ENCODE peak calls at places on chromosomes 5 and 9, in nine cellular contexts. G, U, K, H, C, N, P, S and F are unnamed samples.

GRCh38 chr5:143682221-143682620 is 129.7 kb upstream of the HMHB1 start:
- DNase-seq in G (no peak), U (no peak), N (no peak), P (peak), C (peak), H (no peak), S (no peak), K (no peak), F (no peak)

GRCh38 chr9:101400120-101400519 is 1.5 kb downstream of the ZNF189 start:
- DNase-seq in K (no peak), U (no peak), P (no peak), C (no peak), H (no peak), G (peak), S (no peak), N (peak), F (no peak)

GRCh38 chr5:1856596-1857255 is 26.0 kb downstream of the IRX4 start:
- DNase-seq in H (no peak), G (no peak), U (no peak), C (no peak), P (no peak), K (no peak), S (no peak), N (no peak), F (no peak)

GRCh38 chr5:30561771-30562170 is 631.7 kb upstream of the CDH6 start:
- DNase-seq in K (no peak), N (no peak), G (no peak), C (no peak), S (no peak), H (no peak), P (no peak), U (no peak), F (no peak)

GRCh38 chr9:124079176-124079925 is 67.8 kb downstream of the LHX2 start:
- DNase-seq in S (no peak), P (peak), G (no peak), H (peak), K (no peak), U (no peak), N (no peak), C (peak), F (no peak)

GRCh38 chr9:112711050-112711689 is 6.7 kb downstream of the INIP start:
- DNase-seq in S (no peak), H (no peak), U (no peak), P (peak), G (no peak), N (no peak), K (no peak), C (peak), F (no peak)

GRCh38 chr5:139251281-139251687 is 42.3 kb upstream of the MATR3 start:
- DNase-seq in U (no peak), G (no peak), S (no peak), C (no peak), P (no peak), K (no peak), N (peak), H (peak), F (no peak)

GRCh38 chr5:143685416-143685815 is 126.5 kb upstream of the HMHB1 start:
- DNase-seq in H (no peak), N (no peak), U (no peak), G (no peak), P (peak), S (no peak), K (no peak), C (peak), F (no peak)

GRCh38 chr9:82911997-82912396 is 150.9 kb downstream of the RASEF start:
- DNase-seq in C (no peak), K (no peak), P (no peak), G (no peak), U (no peak), H (no peak), S (no peak), N (no peak), F (no peak)

GRCh38 chr9:127706836-127707241 is at the start of gene CFAP157:
- DNase-seq in K (peak), U (no peak), H (no peak), G (peak), C (no peak), S (no peak), N (no peak), P (peak), F (no peak)

DNA sequence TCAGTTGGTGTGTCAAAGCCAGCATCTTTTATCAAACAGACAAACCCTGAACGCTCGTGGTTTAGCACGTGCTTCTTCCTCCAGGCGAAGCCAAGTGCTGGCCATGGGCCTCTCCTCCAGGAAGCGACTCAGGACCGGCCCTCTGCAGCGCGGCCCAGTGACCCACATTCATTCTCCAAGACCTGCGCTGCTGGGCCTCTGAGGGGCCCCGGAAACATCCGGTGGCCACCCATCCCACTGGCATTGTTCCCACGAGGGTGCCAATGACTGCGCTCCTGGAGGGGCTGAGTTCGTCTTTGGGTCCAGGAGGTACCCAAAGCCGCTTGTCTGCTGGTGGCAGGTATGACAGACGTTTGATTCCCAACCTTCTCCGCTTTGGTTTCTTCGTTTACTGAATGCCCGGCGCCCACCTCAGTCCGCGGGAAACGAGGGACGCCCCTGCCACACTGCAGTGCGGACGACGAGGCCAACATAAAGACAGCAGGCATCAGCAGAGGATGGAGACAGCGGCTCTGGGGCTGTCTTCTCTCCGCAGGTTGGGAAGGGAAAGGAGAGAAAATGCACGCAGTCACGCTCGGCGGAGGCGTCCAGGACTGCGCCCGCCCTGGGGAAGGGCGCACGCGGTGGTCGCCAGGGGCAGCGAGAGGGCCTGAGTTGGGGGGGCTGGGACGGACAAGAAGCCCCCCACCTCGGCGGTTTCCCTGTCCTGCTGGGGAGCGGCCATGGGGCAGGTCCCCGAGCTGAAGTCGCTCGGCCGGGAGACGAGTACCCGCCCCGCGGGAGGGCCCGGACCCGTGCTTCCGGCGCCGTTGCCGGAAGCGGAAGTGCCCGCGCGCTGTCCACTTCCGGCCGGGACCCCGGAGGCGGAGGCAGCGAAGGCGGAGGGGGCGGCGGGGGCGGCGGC is at the start of gene EXOC3:
- DNase-seq in P (peak), C (peak), G (peak), H (peak), S (no peak), K (peak), U (peak), N (peak), F (peak)
- TF ChIP-seq POLR2A in P (peak), C (peak), G (peak), H (peak), S (peak), K (no peak), U (peak), N (peak), F (peak)

DNA sequence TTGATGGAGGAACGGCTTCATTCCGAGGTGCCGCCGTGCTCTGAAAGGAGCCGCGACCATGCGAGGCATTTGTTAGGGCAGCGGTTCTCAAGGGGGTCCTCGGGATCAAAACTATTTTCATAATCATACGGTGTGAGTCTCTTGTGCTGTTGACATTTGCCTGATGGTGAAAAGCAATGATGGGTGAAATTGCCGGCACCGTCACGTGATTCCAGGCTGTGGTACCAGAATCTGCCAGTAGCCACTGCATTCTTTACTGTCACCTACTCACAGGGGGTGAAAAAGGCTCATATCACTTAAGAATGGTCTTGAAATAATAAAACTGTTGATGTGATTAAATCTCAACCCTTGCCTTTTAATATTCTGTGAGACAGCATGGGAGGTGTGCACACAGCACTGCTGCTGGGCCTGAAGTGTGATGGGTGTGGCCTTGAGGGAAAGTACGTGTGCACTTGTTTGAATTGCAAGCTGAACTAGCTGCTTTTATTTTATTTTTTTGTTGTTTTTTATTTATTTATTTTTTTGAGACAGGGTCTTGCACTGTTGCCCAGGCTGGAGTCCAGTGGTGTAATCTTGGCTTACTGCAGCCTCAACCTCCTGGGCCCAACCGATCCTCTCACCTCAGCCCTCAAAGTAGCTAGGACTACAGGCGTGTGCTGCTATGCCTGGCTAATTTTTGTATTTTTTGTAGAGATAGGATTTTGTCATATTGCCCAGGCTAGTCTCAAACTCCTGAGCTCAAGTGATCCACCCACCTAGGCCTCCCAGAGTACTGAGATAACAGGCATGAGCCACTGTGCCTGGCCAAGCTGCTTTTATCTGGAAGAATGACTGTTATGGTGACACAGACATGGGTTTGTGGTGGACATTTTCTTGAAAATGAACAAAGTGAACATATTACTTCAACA is 58.8 kb downstream of the GPR107 start:
- DNase-seq in K (no peak), H (no peak), P (no peak), S (no peak), N (no peak), U (no peak), G (no peak), C (peak), F (no peak)
- H3K27ac ChIP-seq in K (no peak), H (peak), P (no peak), S (no peak), N (peak), U (no peak), G (no peak), C (no peak), F (peak)

GRCh38 chr5:118486647-118487046 is 501.7 kb downstream of the DTWD2 start:
- DNase-seq in K (no peak), U (no peak), P (no peak), N (no peak), H (no peak), G (no peak), C (no peak), S (no peak), F (no peak)
- TF ChIP-seq CTCF in K (no peak), U (no peak), P (no peak), N (no peak), H (no peak), G (no peak), C (no peak), S (no peak), F (no peak)

GRCh38 chr9:34048730-34049629 is at the start of gene UBAP2:
- DNase-seq in C (peak), H (peak), P (peak), K (peak), N (peak), U (peak), G (peak), S (peak), F (peak)
- TF ChIP-seq POLR2A in C (peak), H (peak), P (peak), K (peak), N (peak), U (peak), G (peak), S (peak), F (peak)

DNA sequence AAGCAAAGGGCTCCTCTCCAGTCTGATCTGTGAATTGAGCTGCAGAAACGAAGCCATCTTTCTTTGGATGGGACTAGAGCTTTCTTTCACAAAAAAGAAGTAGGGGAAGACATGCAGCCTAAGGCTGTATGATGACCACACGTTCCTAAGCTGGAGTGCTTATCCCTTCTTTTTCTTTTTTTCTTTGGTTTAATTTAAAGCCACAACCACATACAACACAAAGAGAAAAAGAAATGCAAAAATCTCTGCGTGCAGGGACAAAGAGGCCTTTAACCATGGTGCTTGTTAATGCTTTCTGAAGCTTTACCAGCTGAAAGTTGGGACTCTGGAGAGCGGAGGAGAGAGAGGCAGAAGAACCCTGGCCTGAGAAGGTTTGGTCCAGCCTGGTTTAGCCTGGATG is 82.1 kb downstream of the PIK3R1 start:
- DNase-seq in N (no peak), G (no peak), S (no peak), P (no peak), U (no peak), C (no peak), H (no peak), K (no peak), F (no peak)
- H3K27ac ChIP-seq in N (no peak), G (no peak), S (peak), P (no peak), U (no peak), C (no peak), H (no peak), K (no peak), F (no peak)

GRCh38 chr5:68287976-68288755 is 72.6 kb downstream of the PIK3R1 start:
- DNase-seq in P (peak), N (peak), K (peak), U (no peak), C (peak), G (peak), S (peak), H (peak), F (peak)
- TF ChIP-seq CTCF in P (no peak), N (no peak), K (no peak), U (no peak), C (no peak), G (no peak), S (no peak), H (no peak), F (no peak)

DNA sequence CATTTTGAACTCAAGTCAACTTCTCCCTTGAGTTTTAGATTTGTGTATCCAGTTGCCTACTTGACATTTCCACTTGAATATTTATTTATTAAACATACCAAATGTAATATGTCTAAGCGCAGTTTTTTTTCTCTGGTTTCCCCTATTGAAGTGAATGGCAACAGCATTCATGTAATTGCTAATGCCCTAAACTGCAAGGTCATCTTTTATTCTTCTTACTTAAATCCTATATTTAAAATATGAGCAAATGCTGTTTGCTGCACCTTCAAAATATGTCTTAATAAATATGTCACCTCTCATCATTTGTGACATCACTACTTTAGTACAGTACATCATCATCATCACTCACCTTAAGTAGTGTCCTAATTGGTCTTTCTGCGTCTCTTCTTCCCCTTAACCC is 22.4 kb downstream of the SMAD5 start:
- DNase-seq in S (no peak), P (no peak), U (no peak), H (no peak), C (no peak), G (no peak), N (no peak), K (no peak), F (no peak)
- TF ChIP-seq POLR2A in S (no peak), P (no peak), U (no peak), H (no peak), C (no peak), G (no peak), N (no peak), K (no peak), F (no peak)

GRCh38 chr9:136092741-136093140 is 2.3 kb downstream of the NACC2 start:
- DNase-seq in H (no peak), C (no peak), N (no peak), G (no peak), S (no peak), K (no peak), U (no peak), P (no peak), F (no peak)

GRCh38 chr9:136090768-136091581 is 4.1 kb downstream of the NACC2 start:
- DNase-seq in H (peak), P (no peak), N (peak), K (no peak), G (no peak), S (no peak), C (no peak), U (no peak), F (peak)

GRCh38 chr9:136090060-136090735 is 4.9 kb downstream of the NACC2 start:
- DNase-seq in P (no peak), U (no peak), H (peak), S (no peak), G (no peak), K (no peak), C (no peak), N (no peak), F (no peak)

GRCh38 chr9:136092353-136092650 is 2.8 kb downstream of the NACC2 start:
- DNase-seq in S (no peak), H (no peak), C (no peak), P (no peak), K (no peak), U (no peak), N (no peak), G (no peak), F (no peak)

DNA sequence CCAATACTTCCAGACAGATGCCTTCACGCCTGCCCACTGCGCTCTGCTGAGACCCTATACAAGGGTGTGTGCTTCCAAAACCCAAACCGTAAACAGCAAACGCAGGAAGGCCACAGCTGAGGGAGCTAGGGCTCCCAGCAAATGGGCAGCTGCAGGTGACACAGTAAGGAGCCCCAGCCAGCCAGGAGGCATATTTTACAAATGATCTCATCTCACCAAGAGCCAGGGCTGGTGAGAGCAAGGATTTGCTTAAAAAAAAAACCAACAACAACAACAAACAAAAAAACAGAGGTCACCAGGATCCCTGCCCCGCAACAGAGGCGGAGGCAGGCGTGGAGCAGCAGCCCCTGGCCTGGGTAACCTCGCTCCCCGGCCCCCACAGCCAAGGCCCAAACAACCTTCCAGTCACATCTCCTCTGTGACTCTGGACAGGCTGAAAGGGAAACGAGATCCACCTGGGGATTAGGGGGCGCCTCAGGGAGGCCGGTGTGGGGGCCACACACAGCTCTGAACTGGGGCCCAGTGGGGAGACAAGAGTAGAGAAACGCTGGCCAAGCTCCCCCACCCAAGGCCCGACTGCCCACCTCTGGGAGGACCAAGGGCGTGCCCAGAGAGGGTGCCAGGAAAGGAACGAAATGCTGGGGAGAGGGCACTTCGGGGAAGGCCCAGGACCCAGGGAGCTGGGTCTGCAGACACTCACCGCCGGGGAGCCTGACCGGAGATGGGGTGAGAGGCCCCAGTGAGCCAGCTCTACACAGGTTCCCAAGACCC is 3.3 kb downstream of the NACC2 start:
- DNase-seq in P (no peak), U (no peak), G (peak), H (no peak), C (peak), S (no peak), N (no peak), K (no peak), F (no peak)
- H3K27ac ChIP-seq in P (peak), U (peak), G (peak), H (peak), C (no peak), S (peak), N (peak), K (peak), F (peak)